ENCODE peak calls at places on chromosomes 1 and 21, in six cellular contexts. Z is psoas muscle, G is ovary, V is lower lobe of right lung, C is thoracic aorta, F is A549. L is an unnamed sample.
A peak's percentile ranks its signal among the peaks of the same experiment; 100 is the strongest.

GRCh38 chr1:32989160-32989894 is 24.7 kb upstream of the RNF19B start:
- DNase-seq in Z (peak; percentile 72), G (peak; percentile 82), V (peak; percentile 80), C (peak; percentile 73), F (no peak), L (peak; percentile 81)

GRCh38 chr21:44975720-44976555 is 36.1 kb downstream of the SLX9 start:
- DNase-seq in Z (no peak), G (no peak), V (no peak), C (no peak), F (no peak), L (peak; percentile 75)

GRCh38 chr1:58992643-58993042 is 208.8 kb upstream of the JUN start:
- DNase-seq in Z (no peak), G (no peak), V (no peak), C (no peak), F (no peak), L (no peak)

GRCh38 chr21:46151261-46151988 is 4.0 kb downstream of the FTCD start:
- DNase-seq in Z (peak; percentile 12), G (peak; percentile 16), V (peak; percentile 47), C (no peak), F (no peak), L (peak; percentile 28)

GRCh38 chr1:157085416-157085815 is 14.2 kb downstream of the ETV3L start:
- DNase-seq in Z (no peak), G (no peak), V (no peak), C (no peak), F (no peak), L (no peak)

GRCh38 chr1:66464802-66465201 is 69.2 kb upstream of the SGIP1 start:
- DNase-seq in Z (no peak), G (no peak), V (no peak), C (no peak), F (no peak), L (no peak)

GRCh38 chr1:76006234-76006633 is 68.3 kb upstream of the ST6GALNAC3 start:
- DNase-seq in Z (no peak), G (no peak), V (no peak), C (no peak), F (no peak), L (no peak)

GRCh38 chr1:15965228-15965767 is 10.6 kb downstream of the ZBTB17 start:
- DNase-seq in Z (peak; percentile 46), G (no peak), V (no peak), C (no peak), F (no peak), L (no peak)

GRCh38 chr1:40392206-40392605 is 18.7 kb downstream of the SMAP2 start:
- DNase-seq in Z (no peak), G (no peak), V (no peak), C (no peak), F (no peak), L (no peak)

GRCh38 chr1:201156346-201156745 is 2.1 kb upstream of the TMEM9 start:
- DNase-seq in Z (no peak), G (no peak), V (no peak), C (no peak), F (no peak), L (no peak)

GRCh38 chr1:160503087-160503486 is 20.0 kb downstream of the SLAMF6 start:
- DNase-seq in Z (no peak), G (no peak), V (no peak), C (no peak), F (no peak), L (no peak)

GRCh38 chr1:110196917-110197782 is 13.0 kb upstream of the KCNC4 start:
- DNase-seq in Z (no peak), G (no peak), V (no peak), C (no peak), F (peak; percentile 77), L (no peak)

GRCh38 chr1:51622455-51622913 is 5.6 kb downstream of the OSBPL9 start:
- DNase-seq in Z (peak; percentile 70), G (peak; percentile 71), V (no peak), C (peak; percentile 45), F (peak; percentile 43), L (peak; percentile 55)

GRCh38 chr21:42830456-42831455 is 48.6 kb downstream of the WDR4 start:
- DNase-seq in Z (no peak), G (no peak), V (no peak), C (no peak), F (no peak), L (no peak)

GRCh38 chr1:24322636-24323177 is 3.5 kb downstream of the GRHL3 start:
- DNase-seq in Z (no peak), G (no peak), V (no peak), C (no peak), F (no peak), L (no peak)

GRCh38 chr21:32380940-32381339 is 11.9 kb downstream of the URB1 start:
- DNase-seq in Z (no peak), G (no peak), V (no peak), C (no peak), F (no peak), L (no peak)

GRCh38 chr1:55107989-55108388 is 68.6 kb downstream of the PCSK9 start:
- DNase-seq in Z (no peak), G (no peak), V (no peak), C (no peak), F (no peak), L (no peak)

GRCh38 chr1:218347316-218347712 is 2.2 kb downstream of the TGFB2 start:
- DNase-seq in Z (no peak), G (peak; percentile 58), V (no peak), C (no peak), F (no peak), L (no peak)

GRCh38 chr1:242651817-242652216 is 127.3 kb upstream of the PLD5 start:
- DNase-seq in Z (no peak), G (no peak), V (no peak), C (no peak), F (no peak), L (no peak)

GRCh38 chr1:39646232-39647081 is 7.0 kb upstream of the HEYL start:
- DNase-seq in Z (peak; percentile 79), G (peak; percentile 78), V (no peak), C (no peak), F (no peak), L (no peak)

GRCh38 chr1:5907386-5907785 is 84.8 kb downstream of the NPHP4 start:
- DNase-seq in Z (no peak), G (no peak), V (no peak), C (no peak), F (no peak), L (no peak)

GRCh38 chr1:71086331-71086730 is 5.5 kb upstream of the ZRANB2 start:
- DNase-seq in Z (no peak), G (no peak), V (no peak), C (no peak), F (no peak), L (no peak)

GRCh38 chr1:201400257-201401230 is 1.4 kb upstream of the LAD1 start:
- DNase-seq in Z (no peak), G (no peak), V (no peak), C (no peak), F (no peak), L (peak; percentile 56)

GRCh38 chr1:169238506-169238905 is 129.1 kb downstream of the NME7 start:
- DNase-seq in Z (no peak), G (no peak), V (no peak), C (no peak), F (no peak), L (no peak)

GRCh38 chr1:202941372-202941771 is 14.3 kb upstream of the KLHL12 start:
- DNase-seq in Z (no peak), G (no peak), V (no peak), C (no peak), F (no peak), L (no peak)

GRCh38 chr1:207051615-207051943 is 571 bp upstream of the YOD1 start:
- DNase-seq in Z (no peak), G (no peak), V (no peak), C (no peak), F (no peak), L (no peak)

GRCh38 chr1:25256578-25257129 is 9.4 kb upstream of the RSRP1 start:
- DNase-seq in Z (no peak), G (no peak), V (no peak), C (no peak), F (no peak), L (no peak)

GRCh38 chr21:44686843-44687561 is 5.0 kb upstream of the KRTAP12-1 start:
- DNase-seq in Z (no peak), G (no peak), V (no peak), C (no peak), F (no peak), L (no peak)

GRCh38 chr1:17155257-17155895 is 36.1 kb upstream of the PADI2 start:
- DNase-seq in Z (no peak), G (no peak), V (no peak), C (no peak), F (no peak), L (no peak)

DNA sequence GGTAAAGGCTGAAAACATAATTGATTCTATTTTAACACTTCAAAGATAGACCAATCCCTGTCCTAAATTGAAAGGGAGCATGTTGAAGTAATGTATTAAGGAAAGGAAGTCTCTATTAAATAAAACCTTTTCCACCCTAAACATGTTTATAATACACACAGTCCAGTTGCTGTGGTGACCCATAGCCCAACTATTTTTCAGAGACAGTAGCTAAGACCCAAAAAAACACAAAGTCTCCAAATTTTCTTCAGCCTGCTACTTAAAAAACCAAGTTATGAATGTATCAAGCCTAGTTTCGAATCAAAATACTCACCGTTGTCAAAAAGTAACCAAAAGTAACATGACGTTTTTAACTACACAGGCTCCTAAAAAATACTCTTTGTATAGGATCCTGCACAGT is 1.6 kb downstream of the ELK4 start:
- DNase-seq in Z (no peak), G (no peak), V (no peak), C (no peak), F (no peak), L (no peak)
- H3K27ac ChIP-seq in Z (peak overlapping the region; percentile 98), G (peak overlapping the region; percentile 97), V (peak overlapping the region; percentile 93), C (peak overlapping the region; percentile 99), F (peak overlapping the region; percentile 99), L (peak overlapping the region; percentile 93)

GRCh38 chr1:181133969-181134418 is 45.5 kb downstream of the IER5 start:
- DNase-seq in Z (no peak), G (no peak), V (no peak), C (no peak), F (no peak), L (no peak)
- H3K4me1 ChIP-seq in Z (peaks cover 23% of the 10 kb centered on the region), G (peaks cover 1% of the 10 kb centered on the region), V (peaks cover 42% of the 10 kb centered on the region), C (peaks cover 25% of the 10 kb centered on the region), F (peaks cover 62% of the 10 kb centered on the region), L (peaks cover 68% of the 10 kb centered on the region)

GRCh38 chr1:26794391-26794790 is 6.6 kb downstream of the PIGV start:
- DNase-seq in Z (no peak), G (no peak), V (no peak), C (no peak), F (no peak), L (no peak)

GRCh38 chr1:26797627-26798026 is 9.9 kb downstream of the PIGV start:
- DNase-seq in Z (no peak), G (no peak), V (no peak), C (no peak), F (no peak), L (no peak)

GRCh38 chr1:26799479-26800133 is 11.9 kb downstream of the PIGV start:
- DNase-seq in Z (peak; percentile 66), G (peak; percentile 55), V (no peak), C (no peak), F (no peak), L (no peak)
- H3K4me3 ChIP-seq in Z (peak overlapping the region; percentile 22), G (no peak overlapping the region), V (no peak overlapping the region), C (no peak overlapping the region), F (no peak overlapping the region), L (no peak overlapping the region)

DNA sequence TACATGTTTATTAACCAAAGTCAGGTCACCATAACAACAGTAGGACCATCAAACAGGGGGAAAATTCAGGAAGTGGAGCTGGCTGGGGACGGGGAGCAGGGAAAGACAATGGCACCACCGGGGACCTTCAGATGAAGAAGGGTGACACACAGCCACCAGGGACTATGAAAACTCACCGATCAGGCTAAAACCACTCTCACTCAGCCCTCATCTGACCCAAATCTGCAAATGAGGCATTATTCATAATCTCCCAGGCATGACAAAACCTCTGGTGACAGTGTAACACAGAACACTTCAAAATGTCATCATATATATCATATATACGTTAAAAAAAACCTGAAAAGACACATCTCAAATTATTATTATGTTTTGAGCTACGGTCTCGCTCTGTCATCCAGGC is 11.2 kb downstream of the MKNK1 start:
- DNase-seq in Z (no peak), G (no peak), V (no peak), C (no peak), F (no peak), L (no peak)
- H3K27ac ChIP-seq in Z (no peak overlapping the region), G (no peak overlapping the region), V (no peak overlapping the region), C (no peak overlapping the region), F (no peak overlapping the region), L (no peak overlapping the region)

L was measured in left lung.